ENCODE peak calls at places on chromosomes 1 and 21, in seven cellular contexts. One of them, this sample, is unnamed. For H3K9me3, the result is how much of the 10 kb centered on the place peaks cover.

GRCh38 chr1:97901017-97901658 is 19.7 kb downstream of the DPYD start:
- DNase-seq in CD8-positive, alpha-beta T cell: no peak
- DNase-seq in SJSA1: no peak
- DNase-seq in adipocyte: peak
- DNase-seq in stomach: no peak
- DNase-seq in ovary: no peak
- DNase-seq in cardiac muscle cell: no peak
- DNase-seq in this sample: no peak

GRCh38 chr1:115796897-115797296 is 28.4 kb upstream of the CASQ2 start:
- DNase-seq in CD8-positive, alpha-beta T cell: no peak
- DNase-seq in SJSA1: no peak
- DNase-seq in adipocyte: no peak
- DNase-seq in stomach: no peak
- DNase-seq in ovary: no peak
- DNase-seq in cardiac muscle cell: no peak
- DNase-seq in this sample: no peak

GRCh38 chr1:45954401-45954847 is 151.0 kb downstream of the MAST2 start:
- DNase-seq in CD8-positive, alpha-beta T cell: no peak
- DNase-seq in SJSA1: no peak
- DNase-seq in adipocyte: peak
- DNase-seq in stomach: no peak
- DNase-seq in ovary: no peak
- DNase-seq in cardiac muscle cell: no peak
- DNase-seq in this sample: no peak

GRCh38 chr1:225866061-225866844 is 15.9 kb downstream of the TMEM63A start:
- DNase-seq in CD8-positive, alpha-beta T cell: peak
- DNase-seq in SJSA1: peak
- DNase-seq in adipocyte: no peak
- DNase-seq in stomach: no peak
- DNase-seq in ovary: no peak
- DNase-seq in cardiac muscle cell: no peak
- DNase-seq in this sample: peak

GRCh38 chr21:28427356-28428022 is 565.2 kb downstream of the LTN1 start:
- DNase-seq in CD8-positive, alpha-beta T cell: no peak
- DNase-seq in SJSA1: no peak
- DNase-seq in adipocyte: no peak
- DNase-seq in stomach: no peak
- DNase-seq in ovary: no peak
- DNase-seq in cardiac muscle cell: peak
- DNase-seq in this sample: no peak

GRCh38 chr1:158122823-158123390 is 57.8 kb upstream of the CD1D start:
- DNase-seq in CD8-positive, alpha-beta T cell: no peak
- DNase-seq in SJSA1: no peak
- DNase-seq in adipocyte: no peak
- DNase-seq in stomach: no peak
- DNase-seq in ovary: no peak
- DNase-seq in cardiac muscle cell: no peak
- DNase-seq in this sample: no peak

GRCh38 chr1:11982010-11982392 is 1.8 kb downstream of the MFN2 start:
- DNase-seq in CD8-positive, alpha-beta T cell: no peak
- DNase-seq in SJSA1: no peak
- DNase-seq in adipocyte: peak
- DNase-seq in stomach: no peak
- DNase-seq in ovary: no peak
- DNase-seq in cardiac muscle cell: no peak
- DNase-seq in this sample: no peak

GRCh38 chr1:237786066-237786719 is 104.5 kb downstream of the ZP4 start:
- DNase-seq in CD8-positive, alpha-beta T cell: no peak
- DNase-seq in SJSA1: no peak
- DNase-seq in adipocyte: no peak
- DNase-seq in stomach: no peak
- DNase-seq in ovary: no peak
- DNase-seq in cardiac muscle cell: no peak
- DNase-seq in this sample: no peak

GRCh38 chr1:33130297-33130696 is 49.3 kb downstream of the AZIN2 start:
- DNase-seq in CD8-positive, alpha-beta T cell: no peak
- DNase-seq in SJSA1: peak
- DNase-seq in adipocyte: no peak
- DNase-seq in stomach: no peak
- DNase-seq in ovary: no peak
- DNase-seq in cardiac muscle cell: no peak
- DNase-seq in this sample: no peak

GRCh38 chr1:36638268-36638667 is 155.6 kb upstream of the CSF3R start:
- DNase-seq in CD8-positive, alpha-beta T cell: no peak
- DNase-seq in SJSA1: no peak
- DNase-seq in adipocyte: peak
- DNase-seq in stomach: no peak
- DNase-seq in ovary: no peak
- DNase-seq in cardiac muscle cell: no peak
- DNase-seq in this sample: no peak

GRCh38 chr1:226425431-226426031 is 17.6 kb upstream of the PARP1 start:
- DNase-seq in CD8-positive, alpha-beta T cell: no peak
- DNase-seq in SJSA1: no peak
- DNase-seq in adipocyte: no peak
- DNase-seq in stomach: no peak
- DNase-seq in ovary: no peak
- DNase-seq in cardiac muscle cell: no peak
- DNase-seq in this sample: no peak

GRCh38 chr1:48309564-48310082 is 87.1 kb downstream of the SLC5A9 start:
- DNase-seq in CD8-positive, alpha-beta T cell: no peak
- DNase-seq in SJSA1: no peak
- DNase-seq in adipocyte: no peak
- DNase-seq in stomach: no peak
- DNase-seq in ovary: no peak
- DNase-seq in cardiac muscle cell: no peak
- DNase-seq in this sample: no peak

GRCh38 chr1:110032327-110032726 is 2.1 kb upstream of the STRIP1 start:
- DNase-seq in CD8-positive, alpha-beta T cell: no peak
- DNase-seq in SJSA1: no peak
- DNase-seq in adipocyte: no peak
- DNase-seq in stomach: no peak
- DNase-seq in ovary: no peak
- DNase-seq in cardiac muscle cell: no peak
- DNase-seq in this sample: no peak
- H3K9me3 ChIP-seq in CD8-positive, alpha-beta T cell: under half
- H3K9me3 ChIP-seq in SJSA1: under half
- H3K9me3 ChIP-seq in adipocyte: under half
- H3K9me3 ChIP-seq in stomach: under half
- H3K9me3 ChIP-seq in ovary: under half
- H3K9me3 ChIP-seq in cardiac muscle cell: under half
- H3K9me3 ChIP-seq in this sample: under half

DNA sequence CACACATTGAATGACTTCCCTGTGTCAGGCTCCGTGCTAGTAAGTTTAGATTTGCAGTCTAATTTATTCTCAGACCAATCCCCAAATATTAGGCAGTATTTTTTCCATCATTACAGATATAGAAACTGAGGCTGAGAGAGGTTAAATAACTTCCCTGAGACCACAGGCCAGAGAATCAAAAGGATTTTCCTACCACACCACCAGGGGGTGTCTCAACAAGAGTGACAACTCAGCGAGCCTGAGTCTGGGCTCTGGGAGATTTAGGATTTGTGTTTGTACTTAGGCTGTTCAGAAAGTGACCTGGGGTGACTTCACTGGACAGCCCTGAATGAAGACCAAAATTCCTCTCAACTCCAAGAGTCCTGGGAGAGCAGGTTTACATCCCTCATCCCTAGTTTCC is 13.3 kb upstream of the LCE5A start:
- DNase-seq in CD8-positive, alpha-beta T cell: no peak
- DNase-seq in SJSA1: no peak
- DNase-seq in adipocyte: no peak
- DNase-seq in stomach: no peak
- DNase-seq in ovary: no peak
- DNase-seq in cardiac muscle cell: no peak
- DNase-seq in this sample: no peak
- H3K9me3 ChIP-seq in CD8-positive, alpha-beta T cell: under half
- H3K9me3 ChIP-seq in SJSA1: under half
- H3K9me3 ChIP-seq in adipocyte: under half
- H3K9me3 ChIP-seq in stomach: under half
- H3K9me3 ChIP-seq in ovary: under half
- H3K9me3 ChIP-seq in cardiac muscle cell: under half
- H3K9me3 ChIP-seq in this sample: under half

GRCh38 chr21:27418338-27418737 is 451.4 kb upstream of the ADAMTS5 start:
- DNase-seq in CD8-positive, alpha-beta T cell: no peak
- DNase-seq in SJSA1: no peak
- DNase-seq in adipocyte: peak
- DNase-seq in stomach: no peak
- DNase-seq in ovary: no peak
- DNase-seq in cardiac muscle cell: no peak
- DNase-seq in this sample: no peak
- H3K9me3 ChIP-seq in CD8-positive, alpha-beta T cell: under half
- H3K9me3 ChIP-seq in SJSA1: under half
- H3K9me3 ChIP-seq in adipocyte: under half
- H3K9me3 ChIP-seq in stomach: under half
- H3K9me3 ChIP-seq in ovary: under half
- H3K9me3 ChIP-seq in cardiac muscle cell: under half
- H3K9me3 ChIP-seq in this sample: under half

GRCh38 chr1:5682626-5683235 is 309.5 kb downstream of the NPHP4 start:
- DNase-seq in CD8-positive, alpha-beta T cell: no peak
- DNase-seq in SJSA1: no peak
- DNase-seq in adipocyte: no peak
- DNase-seq in stomach: no peak
- DNase-seq in ovary: no peak
- DNase-seq in cardiac muscle cell: no peak
- DNase-seq in this sample: no peak

GRCh38 chr1:5680600-5680999 is 311.6 kb downstream of the NPHP4 start:
- DNase-seq in CD8-positive, alpha-beta T cell: no peak
- DNase-seq in SJSA1: no peak
- DNase-seq in adipocyte: no peak
- DNase-seq in stomach: no peak
- DNase-seq in ovary: no peak
- DNase-seq in cardiac muscle cell: no peak
- DNase-seq in this sample: no peak

GRCh38 chr1:5683446-5683845 is 308.8 kb downstream of the NPHP4 start:
- DNase-seq in CD8-positive, alpha-beta T cell: no peak
- DNase-seq in SJSA1: no peak
- DNase-seq in adipocyte: no peak
- DNase-seq in stomach: no peak
- DNase-seq in ovary: no peak
- DNase-seq in cardiac muscle cell: no peak
- DNase-seq in this sample: no peak

GRCh38 chr1:5681654-5682053 is 310.6 kb downstream of the NPHP4 start:
- DNase-seq in CD8-positive, alpha-beta T cell: no peak
- DNase-seq in SJSA1: no peak
- DNase-seq in adipocyte: no peak
- DNase-seq in stomach: no peak
- DNase-seq in ovary: no peak
- DNase-seq in cardiac muscle cell: no peak
- DNase-seq in this sample: no peak

DNA sequence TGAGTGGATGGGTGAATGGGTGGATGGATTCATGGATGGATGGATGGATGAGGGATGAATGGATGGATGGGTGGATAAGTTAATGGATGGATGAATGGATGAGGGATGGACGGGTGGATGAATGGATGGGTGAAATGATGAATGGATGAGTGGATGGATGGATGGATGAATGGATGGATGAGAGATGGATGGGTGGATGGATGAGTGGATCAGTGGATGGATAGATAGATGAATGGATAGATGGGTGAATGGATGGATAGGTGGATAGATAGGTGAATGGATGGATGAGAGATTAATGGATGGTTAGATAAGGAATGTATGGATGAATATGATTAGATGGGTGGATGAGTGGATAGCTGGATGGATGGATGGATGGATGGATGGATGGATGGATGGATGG is 313.5 kb downstream of the NPHP4 start:
- DNase-seq in CD8-positive, alpha-beta T cell: no peak
- DNase-seq in SJSA1: no peak
- DNase-seq in adipocyte: no peak
- DNase-seq in stomach: no peak
- DNase-seq in ovary: no peak
- DNase-seq in cardiac muscle cell: no peak
- DNase-seq in this sample: no peak
- H3K9me3 ChIP-seq in CD8-positive, alpha-beta T cell: under half
- H3K9me3 ChIP-seq in SJSA1: under half
- H3K9me3 ChIP-seq in adipocyte: under half
- H3K9me3 ChIP-seq in stomach: under half
- H3K9me3 ChIP-seq in ovary: under half
- H3K9me3 ChIP-seq in cardiac muscle cell: under half
- H3K9me3 ChIP-seq in this sample: under half

GRCh38 chr1:7406641-7407546 is 364.2 kb upstream of the VAMP3 start:
- DNase-seq in CD8-positive, alpha-beta T cell: no peak
- DNase-seq in SJSA1: peak
- DNase-seq in adipocyte: no peak
- DNase-seq in stomach: peak
- DNase-seq in ovary: no peak
- DNase-seq in cardiac muscle cell: no peak
- DNase-seq in this sample: no peak
- H3K9me3 ChIP-seq in CD8-positive, alpha-beta T cell: under half
- H3K9me3 ChIP-seq in SJSA1: under half
- H3K9me3 ChIP-seq in adipocyte: under half
- H3K9me3 ChIP-seq in stomach: under half
- H3K9me3 ChIP-seq in ovary: under half
- H3K9me3 ChIP-seq in cardiac muscle cell: under half
- H3K9me3 ChIP-seq in this sample: under half

GRCh38 chr1:238823416-238823815 is 563.0 kb upstream of the CHRM3 start:
- DNase-seq in CD8-positive, alpha-beta T cell: no peak
- DNase-seq in SJSA1: no peak
- DNase-seq in adipocyte: no peak
- DNase-seq in stomach: no peak
- DNase-seq in ovary: no peak
- DNase-seq in cardiac muscle cell: no peak
- DNase-seq in this sample: no peak
- H3K9me3 ChIP-seq in CD8-positive, alpha-beta T cell: under half
- H3K9me3 ChIP-seq in SJSA1: under half
- H3K9me3 ChIP-seq in adipocyte: under half
- H3K9me3 ChIP-seq in stomach: under half
- H3K9me3 ChIP-seq in ovary: under half
- H3K9me3 ChIP-seq in cardiac muscle cell: under half
- H3K9me3 ChIP-seq in this sample: under half

DNA sequence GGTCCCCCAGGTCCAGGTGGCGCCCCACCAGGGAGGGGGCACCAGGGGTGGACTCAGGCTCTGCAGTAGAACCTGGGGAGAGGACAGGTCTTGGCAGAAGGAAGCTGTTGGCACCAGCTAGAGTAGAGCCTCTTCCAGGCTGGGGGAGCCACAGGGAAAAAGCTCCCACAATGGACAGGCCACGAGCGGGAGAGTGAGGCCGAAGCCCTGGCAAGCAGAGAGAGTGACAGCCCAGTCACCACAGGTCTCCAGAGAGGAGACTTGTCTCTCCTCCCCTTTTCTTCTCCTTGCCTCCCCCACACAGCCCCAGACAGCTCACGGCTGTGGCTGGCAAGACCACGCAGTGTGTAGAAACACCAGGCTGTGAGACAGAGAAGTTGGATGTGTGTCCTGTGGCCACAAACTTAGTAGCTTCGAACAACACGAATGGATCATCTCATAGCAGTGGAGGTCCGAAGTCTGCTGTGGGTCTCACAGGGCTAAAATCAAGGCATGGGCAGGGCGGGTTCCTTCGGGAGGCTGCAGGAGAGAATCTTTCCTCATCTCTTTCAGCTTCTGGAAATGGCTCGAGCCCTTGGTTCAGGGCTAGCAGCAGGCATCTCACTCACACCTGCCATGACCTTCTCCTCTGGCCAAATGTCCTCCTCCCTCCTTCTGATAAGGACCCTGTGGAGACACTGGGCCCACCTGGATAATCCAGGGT is 3.3 kb downstream of the KRTAP12-4 start:
- DNase-seq in CD8-positive, alpha-beta T cell: no peak
- DNase-seq in SJSA1: no peak
- DNase-seq in adipocyte: no peak
- DNase-seq in stomach: no peak
- DNase-seq in ovary: no peak
- DNase-seq in cardiac muscle cell: no peak
- DNase-seq in this sample: no peak
- H3K9me3 ChIP-seq in CD8-positive, alpha-beta T cell: under half
- H3K9me3 ChIP-seq in SJSA1: under half
- H3K9me3 ChIP-seq in adipocyte: under half
- H3K9me3 ChIP-seq in stomach: under half
- H3K9me3 ChIP-seq in ovary: under half
- H3K9me3 ChIP-seq in cardiac muscle cell: under half
- H3K9me3 ChIP-seq in this sample: under half

GRCh38 chr1:143698016-143698415 is 273.8 kb downstream of the FAM72C start:
- DNase-seq in CD8-positive, alpha-beta T cell: no peak
- DNase-seq in SJSA1: no peak
- DNase-seq in adipocyte: peak
- DNase-seq in stomach: peak
- DNase-seq in ovary: no peak
- DNase-seq in cardiac muscle cell: no peak
- DNase-seq in this sample: no peak
- H3K9me3 ChIP-seq in CD8-positive, alpha-beta T cell: under half
- H3K9me3 ChIP-seq in SJSA1: under half
- H3K9me3 ChIP-seq in adipocyte: under half
- H3K9me3 ChIP-seq in stomach: under half
- H3K9me3 ChIP-seq in ovary: under half
- H3K9me3 ChIP-seq in cardiac muscle cell: under half
- H3K9me3 ChIP-seq in this sample: under half

This sample was measured in T-helper 17 cell.